ENCODE peak calls at places on chromosomes 2 and 18, in seven cellular contexts. S is IMR-90, J is trophoblast cell, Q is H9, I is H1, N is mesendoderm, R is neuronal stem cell. Z is an unnamed sample.

GRCh38 chr2:102796337-102796736 is 34.5 kb downstream of the TMEM182 start:
- DNase-seq in S (no peak), I (no peak), J (no peak), R (no peak), Q (no peak), N (no peak), Z (no peak)

GRCh38 chr2:227411320-227411989 is 23.7 kb upstream of the SCYGR1 start:
- DNase-seq in R (no peak), I (no peak), N (no peak), Q (no peak), S (peak), J (no peak), Z (peak)

GRCh38 chr18:23487738-23488625 is 15.3 kb upstream of the RMC1 start:
- DNase-seq in R (no peak), I (no peak), J (no peak), S (peak), N (no peak), Q (no peak), Z (peak)

GRCh38 chr2:28951910-28952805 is 28.9 kb upstream of the TOGARAM2 start:
- DNase-seq in I (no peak), J (peak), Q (no peak), N (no peak), S (peak), R (no peak), Z (peak)

GRCh38 chr2:235675678-235676535 is 182.1 kb downstream of the AGAP1 start:
- DNase-seq in J (no peak), N (peak), Q (no peak), I (no peak), R (no peak), S (peak), Z (peak)

GRCh38 chr18:24894880-24895279 is 434.4 kb downstream of the HRH4 start:
- DNase-seq in S (peak), I (no peak), N (peak), J (no peak), Q (no peak), R (no peak), Z (peak)

GRCh38 chr2:167181674-167182073 is 293.4 kb downstream of the XIRP2 start:
- DNase-seq in N (no peak), J (no peak), Q (no peak), R (no peak), S (peak), I (no peak), Z (no peak)

GRCh38 chr18:44945847-44946490 is 265.3 kb downstream of the SETBP1 start:
- DNase-seq in I (no peak), Q (peak), N (no peak), R (peak), S (no peak), J (no peak), Z (no peak)

GRCh38 chr18:63161728-63162195 is 157.8 kb downstream of the BCL2 start:
- DNase-seq in Q (no peak), N (no peak), R (no peak), S (peak), I (no peak), J (peak), Z (peak)

GRCh38 chr2:230891108-230891507 is 26.4 kb downstream of the ITM2C start:
- DNase-seq in N (no peak), Q (no peak), R (no peak), S (no peak), J (no peak), I (no peak), Z (peak)

GRCh38 chr2:181715033-181715630 is 34.8 kb upstream of the NEUROD1 start:
- DNase-seq in N (peak), S (peak), J (peak), R (peak), Q (peak), I (no peak), Z (peak)

GRCh38 chr18:3340682-3341097 is 78.8 kb downstream of the MYL12B start:
- DNase-seq in Q (no peak), I (no peak), J (no peak), N (peak), S (peak), R (no peak), Z (peak)

GRCh38 chr2:8923173-8923572 is 80.3 kb downstream of the MBOAT2 start:
- DNase-seq in J (no peak), N (no peak), I (no peak), R (no peak), Q (no peak), S (no peak), Z (no peak)

GRCh38 chr2:86123328-86123727 is 17.3 kb downstream of the PTCD3 start:
- DNase-seq in Q (no peak), J (no peak), N (no peak), R (no peak), S (no peak), I (no peak), Z (no peak)

GRCh38 chr18:413263-413662 is 87.2 kb downstream of the COLEC12 start:
- DNase-seq in J (no peak), S (peak), I (no peak), N (no peak), R (no peak), Q (no peak), Z (no peak)

GRCh38 chr2:9002637-9003365 is 683 bp downstream of the MBOAT2 start:
- DNase-seq in Q (no peak), N (peak), R (peak), J (no peak), S (no peak), I (no peak), Z (peak)

GRCh38 chr2:177422271-177422670 is 29.7 kb downstream of the AGPS start:
- DNase-seq in J (no peak), I (no peak), S (peak), Q (no peak), R (no peak), N (no peak), Z (no peak)

GRCh38 chr2:179898873-179899272 is 37.5 kb upstream of the ZNF385B start:
- DNase-seq in Q (peak), J (peak), I (peak), R (peak), N (peak), S (peak), Z (peak)

GRCh38 chr18:23684515-23685197 is 4.6 kb upstream of the LAMA3 start:
- DNase-seq in N (no peak), J (no peak), S (no peak), R (no peak), Q (no peak), I (no peak), Z (no peak)

GRCh38 chr2:126049461-126049860 is 606.5 kb upstream of the GYPC start:
- DNase-seq in R (no peak), N (no peak), Q (no peak), J (no peak), S (no peak), I (no peak), Z (no peak)

GRCh38 chr2:171811229-171811628 is 82.8 kb downstream of the SLC25A12 start:
- DNase-seq in Q (no peak), I (no peak), J (peak), R (no peak), S (peak), N (peak), Z (peak)

GRCh38 chr2:237459226-237459625 is 27.8 kb upstream of the MLPH start:
- DNase-seq in I (no peak), N (no peak), R (no peak), J (no peak), Q (no peak), S (no peak), Z (peak)
- H2AK5ac ChIP-seq in I (no peak), N (no peak), R (no peak), J (no peak), Q (no peak), S (peak), Z (no peak)

GRCh38 chr2:34251578-34251977 is 652.5 kb upstream of the FAM98A start:
- DNase-seq in Q (no peak), R (no peak), S (no peak), I (no peak), J (no peak), N (no peak), Z (no peak)
- H2AK5ac ChIP-seq in Q (no peak), R (no peak), S (no peak), I (no peak), J (no peak), N (no peak), Z (peak)

GRCh38 chr2:201215963-201216362 is 33.0 kb downstream of the CASP10 start:
- DNase-seq in S (no peak), I (no peak), J (no peak), R (no peak), N (no peak), Q (no peak), Z (no peak)
- H2AK5ac ChIP-seq in S (no peak), I (no peak), J (no peak), R (no peak), N (no peak), Q (no peak), Z (no peak)

DNA sequence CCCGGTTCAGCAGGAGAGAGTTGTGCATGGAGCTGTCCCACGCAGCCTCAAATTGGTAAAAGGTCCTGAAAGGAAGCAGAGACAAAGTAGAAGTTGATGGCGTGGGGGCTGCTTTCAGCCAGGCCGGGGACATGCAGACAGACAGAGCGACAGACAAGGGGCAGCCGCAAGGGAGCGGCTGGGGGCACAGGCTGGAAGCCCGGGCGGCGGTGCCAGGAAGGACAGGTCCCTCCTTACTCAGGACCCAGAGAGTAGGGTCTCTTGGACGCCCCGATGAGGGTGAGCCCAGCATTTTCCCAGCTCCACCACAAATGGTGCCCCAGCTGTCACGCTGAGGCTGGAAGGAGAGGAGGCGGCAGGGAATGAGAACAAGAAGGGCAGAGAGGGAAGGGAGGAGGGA is 35.2 kb downstream of the AQP12A start:
- DNase-seq in N (no peak), I (no peak), Q (no peak), J (no peak), R (no peak), S (no peak), Z (no peak)
- H2AK5ac ChIP-seq in N (no peak), I (no peak), Q (no peak), J (no peak), R (no peak), S (no peak), Z (no peak)

DNA sequence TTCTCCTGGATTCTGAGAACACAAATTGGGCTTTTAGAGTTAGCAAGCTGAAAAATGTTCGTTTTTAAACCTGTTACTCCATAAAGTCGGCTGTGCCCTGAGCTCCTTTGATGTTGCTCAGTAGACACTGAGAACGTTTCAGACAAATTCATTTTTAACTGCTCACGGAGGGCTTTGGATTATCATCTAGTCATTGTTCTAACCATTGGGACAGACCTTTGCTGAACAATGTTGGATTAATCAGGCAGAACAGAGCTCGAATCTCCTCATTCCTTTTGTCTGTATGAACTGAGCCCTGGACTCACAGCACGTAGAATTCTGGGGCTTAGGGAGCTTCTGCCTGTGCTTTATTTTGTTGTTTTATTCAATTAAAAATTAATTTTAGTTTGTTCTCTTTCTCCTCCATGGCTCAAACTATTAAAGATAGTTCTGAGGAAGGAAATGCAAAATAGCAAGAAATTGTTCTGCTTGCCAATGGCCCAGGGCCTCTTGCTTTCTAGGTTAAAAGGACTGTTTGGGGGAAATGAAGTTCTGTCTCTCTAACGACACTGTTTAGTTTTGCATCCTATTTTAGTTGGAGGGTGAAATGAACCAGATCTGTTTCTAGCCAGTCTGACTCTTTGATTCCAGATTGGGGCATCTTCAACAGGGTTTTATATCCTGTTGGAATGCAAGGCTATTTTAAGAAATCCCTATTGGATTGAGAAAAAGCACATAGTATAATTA is 114.7 kb upstream of the CXCR4 start:
- DNase-seq in Q (no peak), R (no peak), J (no peak), S (no peak), I (no peak), N (no peak), Z (no peak)
- H2AK5ac ChIP-seq in Q (no peak), R (no peak), J (no peak), S (no peak), I (no peak), N (no peak), Z (no peak)

Z was measured in mesenchymal stem cell.